ENCODE peak calls at places on chromosomes 5 and 9, in nine cellular contexts. T is endothelial cell of umbilical vein, I is stomach, C is transverse colon, M is HCT116, Q is sigmoid colon, P is suprapubic skin, F is breast epithelium, E is GM12878. H is an unnamed sample.

GRCh38 chr5:9348296-9348996 is 197.4 kb downstream of the SEMA5A start:
- DNase-seq in T (peak), I (no peak), C (no peak), M (no peak), Q (no peak), P (no peak), F (no peak), E (no peak), H (no peak)

GRCh38 chr9:114172981-114173833 is 17.9 kb downstream of the COL27A1 start:
- DNase-seq in T (no peak), I (no peak), C (no peak), M (no peak), Q (peak), P (no peak), F (no peak), E (no peak), H (no peak)

GRCh38 chr5:59174248-59174844 is 591.5 kb downstream of the RAB3C start:
- DNase-seq in T (peak), I (no peak), C (no peak), M (peak), Q (no peak), P (no peak), F (no peak), E (no peak), H (no peak)

GRCh38 chr5:67190856-67191255 is 5.7 kb downstream of the CD180 start:
- DNase-seq in T (no peak), I (no peak), C (no peak), M (no peak), Q (no peak), P (no peak), F (no peak), E (no peak), H (no peak)

GRCh38 chr9:18979367-18979766 is 53.6 kb downstream of the SAXO1 start:
- DNase-seq in T (peak), I (no peak), C (no peak), M (no peak), Q (no peak), P (no peak), F (no peak), E (no peak), H (no peak)

GRCh38 chr5:100643473-100643872 is 108.3 kb downstream of the FAM174A start:
- DNase-seq in T (peak), I (no peak), C (no peak), M (no peak), Q (no peak), P (no peak), F (no peak), E (no peak), H (no peak)

GRCh38 chr5:170216262-170216864 is 16.4 kb upstream of the C5orf58 start:
- DNase-seq in T (peak), I (no peak), C (no peak), M (peak), Q (no peak), P (no peak), F (no peak), E (no peak), H (no peak)

GRCh38 chr9:113584728-113585442 is 121.4 kb downstream of the RGS3 start:
- DNase-seq in T (no peak), I (no peak), C (no peak), M (no peak), Q (no peak), P (no peak), F (no peak), E (no peak), H (no peak)

GRCh38 chr5:180640301-180640764 is 9.1 kb downstream of the FLT4 start:
- DNase-seq in T (no peak), I (no peak), C (no peak), M (no peak), Q (peak), P (peak), F (peak), E (no peak), H (no peak)

GRCh38 chr9:14715102-14715501 is 7.4 kb downstream of the CER1 start:
- DNase-seq in T (no peak), I (no peak), C (no peak), M (no peak), Q (no peak), P (no peak), F (no peak), E (no peak), H (no peak)

GRCh38 chr9:113705306-113705937 is 170.7 kb upstream of the ZNF618 start:
- DNase-seq in T (no peak), I (peak), C (no peak), M (no peak), Q (no peak), P (no peak), F (no peak), E (no peak), H (no peak)

GRCh38 chr5:57986746-57987145 is 473.1 kb downstream of the PLK2 start:
- DNase-seq in T (no peak), I (no peak), C (no peak), M (no peak), Q (no peak), P (no peak), F (no peak), E (no peak), H (no peak)

GRCh38 chr5:172834570-172835245 is 657 bp downstream of the ERGIC1 start:
- DNase-seq in T (no peak), I (no peak), C (peak), M (no peak), Q (peak), P (no peak), F (no peak), E (no peak), H (no peak)

GRCh38 chr5:1292846-1293415 is 1.9 kb downstream of the TERT start:
- DNase-seq in T (no peak), I (no peak), C (no peak), M (no peak), Q (peak), P (peak), F (peak), E (no peak), H (no peak)

GRCh38 chr5:29518176-29518575 is 1675.3 kb upstream of the CDH6 start:
- DNase-seq in T (no peak), I (no peak), C (no peak), M (no peak), Q (no peak), P (no peak), F (no peak), E (no peak), H (no peak)

GRCh38 chr9:8611153-8611552 is 811.6 kb upstream of the DMAC1 start:
- DNase-seq in T (no peak), I (no peak), C (no peak), M (no peak), Q (no peak), P (no peak), F (no peak), E (no peak), H (no peak)

GRCh38 chr9:12702160-12702758 is 9.1 kb downstream of the TYRP1 start:
- DNase-seq in T (peak), I (no peak), C (peak), M (peak), Q (peak), P (no peak), F (peak), E (no peak), H (no peak)

GRCh38 chr9:93207326-93207814 is 23.4 kb downstream of the WNK2 start:
- DNase-seq in T (no peak), I (no peak), C (no peak), M (no peak), Q (peak), P (no peak), F (no peak), E (no peak), H (no peak)

GRCh38 chr5:156819967-156820581 is 30.0 kb upstream of the PPP1R2B start:
- DNase-seq in T (no peak), I (no peak), C (peak), M (no peak), Q (no peak), P (no peak), F (no peak), E (no peak), H (no peak)

GRCh38 chr5:6713274-6714181 is at the start of gene TENT4A:
- DNase-seq in T (no peak), I (no peak), C (peak), M (no peak), Q (no peak), P (no peak), F (no peak), E (no peak), H (peak)

GRCh38 chr9:117359910-117360309 is 54.9 kb downstream of the ASTN2 start:
- DNase-seq in T (no peak), I (no peak), C (no peak), M (no peak), Q (no peak), P (no peak), F (no peak), E (no peak), H (no peak)

GRCh38 chr9:30198463-30199309 is 2185.8 kb upstream of the ACO1 start:
- DNase-seq in T (no peak), I (no peak), C (no peak), M (no peak), Q (no peak), P (no peak), F (no peak), E (no peak), H (no peak)
- TF ChIP-seq POLR2A in T (no peak), I (no peak), C (no peak), M (no peak), Q (no peak), P (no peak), F (no peak), E (no peak), H (no peak)

GRCh38 chr9:28444637-28445036 is 871.4 kb upstream of the C9orf72 start:
- DNase-seq in T (no peak), I (no peak), C (no peak), M (no peak), Q (no peak), P (no peak), F (no peak), E (no peak), H (no peak)

GRCh38 chr9:28435456-28435855 is 862.2 kb upstream of the C9orf72 start:
- DNase-seq in T (no peak), I (no peak), C (no peak), M (no peak), Q (no peak), P (no peak), F (no peak), E (no peak), H (no peak)

GRCh38 chr9:28445211-28445610 is 871.9 kb upstream of the C9orf72 start:
- DNase-seq in T (no peak), I (no peak), C (no peak), M (no peak), Q (no peak), P (no peak), F (no peak), E (no peak), H (no peak)

GRCh38 chr9:28443461-28443860 is 870.2 kb upstream of the C9orf72 start:
- DNase-seq in T (no peak), I (no peak), C (no peak), M (no peak), Q (no peak), P (no peak), F (no peak), E (no peak), H (no peak)

GRCh38 chr9:28439688-28440087 is 866.4 kb upstream of the C9orf72 start:
- DNase-seq in T (no peak), I (no peak), C (no peak), M (no peak), Q (no peak), P (no peak), F (no peak), E (no peak), H (no peak)
- TF ChIP-seq CTCF in T (no peak), I (no peak), C (no peak), M (no peak), Q (no peak), P (no peak), F (no peak), E (no peak), H (no peak)

GRCh38 chr5:131957721-131958483 is 12.4 kb upstream of the MEIKIN start:
- DNase-seq in T (no peak), I (no peak), C (no peak), M (no peak), Q (no peak), P (no peak), F (no peak), E (no peak), H (no peak)

GRCh38 chr5:131950706-131951105 is 5.2 kb upstream of the MEIKIN start:
- DNase-seq in T (no peak), I (no peak), C (no peak), M (no peak), Q (no peak), P (no peak), F (no peak), E (no peak), H (no peak)

GRCh38 chr5:131947445-131947844 is 2.0 kb upstream of the MEIKIN start:
- DNase-seq in T (no peak), I (no peak), C (no peak), M (no peak), Q (no peak), P (no peak), F (no peak), E (no peak), H (no peak)

GRCh38 chr5:131953969-131954368 is 8.5 kb upstream of the MEIKIN start:
- DNase-seq in T (no peak), I (no peak), C (no peak), M (no peak), Q (no peak), P (no peak), F (no peak), E (no peak), H (no peak)

DNA sequence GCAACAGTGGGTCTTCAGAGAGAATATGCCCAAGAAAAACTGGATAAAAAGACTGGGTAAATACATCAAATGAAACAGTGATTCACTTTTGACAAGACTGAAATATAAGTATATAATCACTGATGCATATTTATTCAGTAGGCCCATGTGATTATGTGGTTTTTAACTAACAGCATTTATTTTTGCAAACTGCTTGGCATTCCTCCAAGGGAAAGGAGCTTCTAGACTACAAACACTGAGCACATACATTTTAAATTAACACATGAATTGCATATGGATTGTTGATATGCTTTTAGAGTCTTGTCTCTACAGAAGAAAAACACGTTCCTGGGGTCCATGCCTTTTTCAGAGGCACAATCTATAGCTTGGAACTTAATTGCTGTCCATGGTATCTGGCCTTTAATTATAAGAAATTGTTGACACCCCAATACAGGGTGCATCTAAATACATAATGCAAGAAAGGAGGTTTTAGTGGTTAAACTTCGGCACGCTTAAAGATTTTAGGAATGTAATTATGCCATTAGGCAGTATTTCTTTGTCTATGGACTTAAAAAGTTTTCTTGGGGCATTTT is 6.9 kb upstream of the MEIKIN start:
- DNase-seq in T (no peak), I (no peak), C (no peak), M (no peak), Q (no peak), P (no peak), F (no peak), E (no peak), H (no peak)
- TF ChIP-seq POLR2AphosphoS5 in T (no peak), I (no peak), C (no peak), M (no peak), Q (no peak), P (no peak), F (no peak), E (no peak), H (no peak)

GRCh38 chr5:134524826-134525686 is at the start of gene JADE2:
- DNase-seq in T (peak), I (peak), C (peak), M (no peak), Q (peak), P (peak), F (peak), E (no peak), H (no peak)
- TF ChIP-seq POLR2A in T (no peak), I (no peak), C (peak), M (peak), Q (peak), P (no peak), F (peak), E (peak), H (peak)

GRCh38 chr5:159732220-159732619 is 184.1 kb upstream of the ADRA1B start:
- DNase-seq in T (no peak), I (no peak), C (no peak), M (no peak), Q (no peak), P (no peak), F (no peak), E (no peak), H (no peak)

GRCh38 chr5:159725475-159725874 is 190.8 kb upstream of the ADRA1B start:
- DNase-seq in T (no peak), I (no peak), C (no peak), M (no peak), Q (no peak), P (no peak), F (no peak), E (no peak), H (no peak)

GRCh38 chr5:159730285-159730684 is 186.0 kb upstream of the ADRA1B start:
- DNase-seq in T (no peak), I (no peak), C (no peak), M (no peak), Q (no peak), P (no peak), F (no peak), E (no peak), H (no peak)

GRCh38 chr5:159724283-159724682 is 192.0 kb upstream of the ADRA1B start:
- DNase-seq in T (no peak), I (no peak), C (no peak), M (no peak), Q (no peak), P (no peak), F (no peak), E (no peak), H (no peak)

DNA sequence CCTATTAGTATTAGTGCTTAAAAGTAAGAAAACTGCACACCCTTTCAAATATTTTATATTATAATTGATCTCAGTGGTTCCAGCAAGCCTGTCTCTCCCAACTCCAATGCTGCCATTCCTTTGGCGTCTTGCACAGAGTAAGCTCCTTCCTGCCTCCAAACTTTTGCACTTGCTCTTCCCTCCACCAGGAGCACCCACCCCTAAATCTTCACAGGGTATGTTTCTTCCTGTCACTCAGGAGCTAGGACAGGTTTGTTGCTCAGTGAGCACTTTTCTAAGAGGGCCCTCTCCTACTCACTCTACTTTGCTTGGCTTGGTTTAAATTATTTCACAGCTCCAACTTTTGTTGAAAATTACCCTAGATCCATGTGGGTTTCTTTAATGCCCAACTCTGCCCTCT is 189.1 kb upstream of the ADRA1B start:
- DNase-seq in T (no peak), I (no peak), C (no peak), M (no peak), Q (no peak), P (no peak), F (no peak), E (no peak), H (no peak)
- TF ChIP-seq CTCF in T (no peak), I (no peak), C (no peak), M (no peak), Q (no peak), P (no peak), F (no peak), E (no peak), H (no peak)

GRCh38 chr5:150510460-150511263 is 2.7 kb downstream of the NDST1 start:
- DNase-seq in T (no peak), I (peak), C (peak), M (no peak), Q (no peak), P (no peak), F (no peak), E (no peak), H (no peak)

GRCh38 chr5:150512368-150512747 is 4.4 kb downstream of the NDST1 start:
- DNase-seq in T (peak), I (peak), C (peak), M (no peak), Q (no peak), P (no peak), F (no peak), E (no peak), H (no peak)

GRCh38 chr5:150509992-150510391 is 2.1 kb downstream of the NDST1 start:
- DNase-seq in T (no peak), I (no peak), C (no peak), M (no peak), Q (no peak), P (no peak), F (no peak), E (no peak), H (no peak)

GRCh38 chr5:150513375-150514309 is 5.7 kb downstream of the NDST1 start:
- DNase-seq in T (no peak), I (no peak), C (no peak), M (no peak), Q (no peak), P (no peak), F (no peak), E (no peak), H (no peak)

DNA sequence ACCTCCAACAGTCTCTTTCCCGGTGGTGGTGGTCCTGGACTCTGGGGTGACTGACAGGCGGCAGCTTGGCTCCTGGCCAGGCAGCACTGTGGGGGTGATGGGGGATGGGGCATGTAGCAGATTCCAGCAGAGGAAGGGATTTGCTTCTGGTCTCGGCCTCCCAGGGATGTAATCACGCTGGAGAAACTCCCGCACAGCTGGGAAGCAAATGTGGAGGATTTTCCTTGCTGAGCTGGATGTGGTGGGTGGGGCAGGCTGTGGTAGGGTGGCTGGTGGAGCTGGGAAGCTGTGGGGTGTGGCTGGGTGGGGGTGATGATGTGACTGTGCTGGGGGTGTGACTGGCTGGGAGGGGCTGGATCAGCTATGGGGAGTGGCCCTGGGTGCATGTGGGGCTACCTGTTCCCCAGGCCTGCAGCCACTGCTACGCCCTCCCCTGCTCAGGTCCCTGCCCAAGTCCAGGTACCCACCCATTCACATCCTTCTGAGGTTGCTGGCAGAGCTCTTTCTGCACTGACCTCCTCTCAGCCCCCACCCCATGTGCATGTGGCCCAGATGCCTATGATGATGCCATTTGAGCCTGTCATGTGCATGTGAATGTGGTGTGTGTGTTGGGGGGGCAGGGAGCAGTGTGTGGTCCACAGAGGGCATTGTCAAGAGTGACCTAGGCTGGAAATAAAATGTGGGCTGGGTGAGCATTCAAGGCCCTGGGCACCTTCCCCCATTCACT is 3.9 kb downstream of the NDST1 start:
- DNase-seq in T (no peak), I (peak), C (peak), M (no peak), Q (no peak), P (peak), F (no peak), E (no peak), H (no peak)
- TF ChIP-seq POLR2AphosphoS5 in T (no peak), I (no peak), C (no peak), M (no peak), Q (no peak), P (no peak), F (no peak), E (no peak), H (no peak)

GRCh38 chr5:151014680-151015343 is 5.6 kb upstream of the GPX3 start:
- DNase-seq in T (no peak), I (no peak), C (no peak), M (no peak), Q (no peak), P (no peak), F (no peak), E (no peak), H (no peak)
- TF ChIP-seq POLR2A in T (no peak), I (no peak), C (no peak), M (no peak), Q (no peak), P (no peak), F (no peak), E (no peak), H (no peak)

H was measured in vagina.